ENCODE peak calls at places on chromosome 7, in eight cellular contexts. Z is BJ; R is CD8-positive, alpha-beta memory T cell; O is K562; N is cardiac muscle cell; W is endodermal cell; P is adrenal gland; E is esophagus squamous epithelium. U is an unnamed sample.

GRCh38 chr7:138890782-138891445 is 90.3 kb downstream of the KIAA1549 start:
- DNase-seq in Z (peak; percentile 66), R (no peak), O (no peak), N (peak; percentile 21), W (no peak), P (peak; percentile 54), E (no peak), U (no peak)

GRCh38 chr7:41711283-41712064 is 8.6 kb upstream of the INHBA start:
- DNase-seq in Z (no peak), R (no peak), O (peak; percentile 18), N (peak; percentile 55), W (peak; percentile 86), P (peak; percentile 35), E (no peak), U (no peak)

GRCh38 chr7:131231381-131232220 is 96.1 kb upstream of the MKLN1 start:
- DNase-seq in Z (no peak), R (peak; percentile 41), O (no peak), N (no peak), W (no peak), P (peak; percentile 27), E (no peak), U (no peak)

GRCh38 chr7:113636727-113637421 is 281.9 kb downstream of the PPP1R3A start:
- DNase-seq in Z (no peak), R (no peak), O (no peak), N (no peak), W (no peak), P (no peak), E (no peak), U (peak; percentile 30)

GRCh38 chr7:105766421-105767191 is 109.8 kb downstream of the ATXN7L1 start:
- DNase-seq in Z (no peak), R (no peak), O (no peak), N (no peak), W (no peak), P (no peak), E (no peak), U (no peak)

GRCh38 chr7:47791682-47792081 is 156.6 kb downstream of the PKD1L1 start:
- DNase-seq in Z (no peak), R (no peak), O (no peak), N (no peak), W (no peak), P (no peak), E (no peak), U (no peak)

GRCh38 chr7:118153551-118154177 is 30.3 kb upstream of the LSM8 start:
- DNase-seq in Z (no peak), R (no peak), O (peak; percentile 57), N (peak; percentile 39), W (peak; percentile 64), P (no peak), E (no peak), U (no peak)

GRCh38 chr7:81685263-81685868 is 84.5 kb downstream of the HGF start:
- DNase-seq in Z (no peak), R (no peak), O (no peak), N (no peak), W (no peak), P (no peak), E (no peak), U (no peak)

GRCh38 chr7:102146122-102146521 is 140.5 kb upstream of the SH2B2 start:
- DNase-seq in Z (no peak), R (no peak), O (no peak), N (no peak), W (no peak), P (no peak), E (no peak), U (no peak)

GRCh38 chr7:22563621-22564241 is 63.7 kb upstream of the STEAP1B start:
- DNase-seq in Z (no peak), R (no peak), O (no peak), N (peak; percentile 45), W (peak; percentile 79), P (no peak), E (no peak), U (peak; percentile 62)
- H3K4me3 ChIP-seq in Z (no peak overlapping the region), R (peak overlapping the region; percentile 0), O (peak overlapping the region; percentile 27), N (no peak overlapping the region), W (peak overlapping the region; percentile 33), P (no peak overlapping the region), E (no peak overlapping the region), U (no peak overlapping the region)

GRCh38 chr7:94057955-94058354 is 53.8 kb upstream of the BET1 start:
- DNase-seq in Z (no peak), R (no peak), O (no peak), N (no peak), W (no peak), P (no peak), E (no peak), U (no peak)
- H3K27me3 ChIP-seq in Z (no peaks in the 10 kb centered on the region), R (no peaks in the 10 kb centered on the region), O (peaks cover 9% of the 10 kb centered on the region), N (no peaks in the 10 kb centered on the region), W (no peaks in the 10 kb centered on the region), P (no peaks in the 10 kb centered on the region), E (no peaks in the 10 kb centered on the region), U (no peaks in the 10 kb centered on the region)

DNA sequence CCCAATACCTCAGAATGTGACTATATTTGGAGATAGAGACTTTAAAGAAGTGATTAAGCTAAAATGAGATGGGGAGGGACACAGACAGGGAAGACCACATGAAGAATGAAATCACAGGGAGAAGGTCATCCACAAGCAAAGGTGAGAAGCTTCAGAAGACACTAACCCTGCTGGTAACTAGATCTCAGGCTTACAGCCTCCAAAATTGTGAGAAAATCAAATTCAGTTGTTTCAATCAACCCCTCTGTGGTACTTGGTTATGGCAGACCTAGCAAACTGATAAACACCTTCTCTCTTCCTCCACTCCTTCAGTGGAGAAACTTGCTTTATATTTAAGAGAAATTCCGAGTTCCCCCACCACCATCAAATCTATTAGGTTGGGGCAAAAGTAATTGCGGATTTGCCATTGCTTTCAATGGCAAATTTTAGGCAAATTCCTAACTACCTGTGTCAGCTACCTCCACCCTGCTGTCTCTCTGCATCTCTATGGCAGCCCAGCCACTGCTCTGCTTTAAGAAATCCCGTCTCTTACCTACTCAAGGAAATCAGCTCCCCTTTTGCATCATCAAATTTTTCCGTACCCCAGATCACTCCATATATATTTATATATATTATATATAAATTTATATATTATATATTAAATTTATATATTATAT is 38.2 kb downstream of the SEMA3E start:
- DNase-seq in Z (no peak), R (no peak), O (no peak), N (no peak), W (peak; percentile 56), P (no peak), E (no peak), U (no peak)
- H3K4me3 ChIP-seq in Z (no peak overlapping the region), R (no peak overlapping the region), O (no peak overlapping the region), N (no peak overlapping the region), W (no peak overlapping the region), P (no peak overlapping the region), E (no peak overlapping the region), U (no peak overlapping the region)

DNA sequence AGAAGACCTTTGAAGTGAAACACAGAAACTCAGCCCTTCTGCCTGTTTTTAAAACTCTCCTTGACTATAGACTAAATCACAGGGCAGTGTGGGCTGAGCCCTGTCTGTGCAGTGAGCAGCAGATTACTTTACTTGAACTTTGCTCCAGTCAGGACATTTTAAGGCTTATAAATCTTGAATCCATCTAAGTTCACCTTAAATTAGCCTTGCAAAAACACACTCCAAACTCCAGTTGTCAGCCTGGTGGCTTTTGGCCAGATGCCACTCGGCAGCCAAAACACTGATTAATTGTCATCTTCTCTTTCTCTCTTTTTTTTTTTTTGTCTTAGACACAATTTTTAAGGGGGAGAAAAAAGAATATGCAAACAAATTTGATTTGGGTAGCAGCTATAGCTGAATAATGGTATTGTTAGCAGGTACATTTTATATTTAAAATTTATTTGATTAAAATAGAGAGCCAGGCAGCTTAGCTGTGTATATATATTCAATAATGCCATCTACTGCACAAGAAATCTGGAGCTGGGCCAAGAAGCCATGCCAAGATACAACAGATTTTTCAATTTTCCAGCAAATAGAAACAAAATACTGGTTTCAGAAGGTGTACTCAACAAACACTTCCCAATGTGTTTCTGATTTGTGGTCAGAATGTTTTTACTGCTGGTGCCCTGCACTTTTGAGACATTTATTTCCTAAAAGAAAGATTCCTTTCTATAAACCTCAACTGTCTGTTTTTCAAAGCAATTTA is 247.7 kb downstream of the TFEC start:
- DNase-seq in Z (no peak), R (no peak), O (no peak), N (no peak), W (no peak), P (peak; percentile 23), E (no peak), U (no peak)
- H3K27me3 ChIP-seq in Z (no peaks in the 10 kb centered on the region), R (no peaks in the 10 kb centered on the region), O (no peaks in the 10 kb centered on the region), N (no peaks in the 10 kb centered on the region), W (no peaks in the 10 kb centered on the region), P (no peaks in the 10 kb centered on the region), E (no peaks in the 10 kb centered on the region), U (no peaks in the 10 kb centered on the region)

DNA sequence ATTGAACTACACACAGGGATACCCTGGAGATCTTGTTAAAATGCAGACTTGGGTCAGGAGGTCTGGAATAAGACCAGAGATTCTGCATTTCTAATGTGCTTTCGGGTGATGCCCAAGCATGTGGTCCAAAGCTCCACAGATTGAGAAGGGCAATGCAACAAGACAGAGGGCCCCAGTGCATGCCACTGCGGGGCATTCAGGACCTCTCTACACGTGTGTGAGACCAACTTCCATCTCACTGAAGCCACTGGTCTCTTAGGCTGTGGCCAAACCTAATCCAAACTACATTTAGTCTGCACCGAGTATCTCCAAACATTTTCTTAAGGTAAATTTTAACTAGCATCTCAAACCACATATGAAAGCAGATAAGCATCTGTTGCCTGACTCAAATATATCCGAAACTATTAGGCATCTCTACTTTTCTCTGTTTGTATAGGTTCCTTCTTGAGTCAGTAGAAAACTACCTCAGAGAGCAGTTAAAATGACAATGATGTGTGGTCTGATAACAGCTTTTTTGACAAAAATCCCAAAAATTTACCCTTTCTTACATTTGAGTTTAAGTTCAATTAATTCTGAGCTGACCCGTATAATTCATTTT is 107.5 kb downstream of the ELMO1 start:
- DNase-seq in Z (no peak), R (no peak), O (no peak), N (no peak), W (no peak), P (no peak), E (no peak), U (no peak)
- H3K4me3 ChIP-seq in Z (no peak overlapping the region), R (no peak overlapping the region), O (no peak overlapping the region), N (no peak overlapping the region), W (no peak overlapping the region), P (no peak overlapping the region), E (no peak overlapping the region), U (no peak overlapping the region)

GRCh38 chr7:52911795-52912194 is 123.6 kb upstream of the POM121L12 start:
- DNase-seq in Z (no peak), R (no peak), O (no peak), N (no peak), W (no peak), P (no peak), E (no peak), U (no peak)
- H3K27me3 ChIP-seq in Z (no peaks in the 10 kb centered on the region), R (no peaks in the 10 kb centered on the region), O (no peaks in the 10 kb centered on the region), N (no peaks in the 10 kb centered on the region), W (no peaks in the 10 kb centered on the region), P (no peaks in the 10 kb centered on the region), E (no peaks in the 10 kb centered on the region), U (no peaks in the 10 kb centered on the region)

GRCh38 chr7:125878235-125878928 is 948.8 kb upstream of the POT1 start:
- DNase-seq in Z (no peak), R (no peak), O (no peak), N (no peak), W (no peak), P (no peak), E (no peak), U (no peak)

GRCh38 chr7:125876436-125876835 is 946.8 kb upstream of the POT1 start:
- DNase-seq in Z (no peak), R (no peak), O (no peak), N (no peak), W (no peak), P (no peak), E (no peak), U (no peak)

GRCh38 chr7:125877251-125877650 is 947.6 kb upstream of the POT1 start:
- DNase-seq in Z (no peak), R (no peak), O (no peak), N (no peak), W (no peak), P (no peak), E (no peak), U (no peak)

GRCh38 chr7:125878990-125879389 is 949.4 kb upstream of the POT1 start:
- DNase-seq in Z (no peak), R (no peak), O (no peak), N (no peak), W (no peak), P (no peak), E (no peak), U (no peak)
- H3K4me3 ChIP-seq in Z (no peak overlapping the region), R (no peak overlapping the region), O (no peak overlapping the region), N (no peak overlapping the region), W (no peak overlapping the region), P (no peak overlapping the region), E (no peak overlapping the region), U (no peak overlapping the region)

U was measured in MG63.